ENCODE peak calls at places on chromosomes 3 and 15, in five cellular contexts. Y is HS-27A, Q is kidney epithelial cell, D is KBM-7, M is GF-D8. J is an unnamed sample.

GRCh38 chr15:27123808-27124207 is 152.8 kb downstream of the GABRG3 start:
- DNase-seq in Y (no peak), Q (no peak), D (no peak), M (no peak), J (no peak)

GRCh38 chr3:57864853-57865252 is 108.7 kb downstream of the SLMAP start:
- DNase-seq in Y (no peak), Q (no peak), D (peak), M (no peak), J (no peak)

GRCh38 chr3:173745952-173746682 is 348.6 kb downstream of the NLGN1 start:
- DNase-seq in Y (no peak), Q (no peak), D (no peak), M (no peak), J (no peak)

GRCh38 chr3:122962149-122962548 is 65.4 kb downstream of the SEMA5B start:
- DNase-seq in Y (no peak), Q (no peak), D (no peak), M (no peak), J (no peak)

GRCh38 chr3:37973250-37974054 is 17.1 kb upstream of the VILL start:
- DNase-seq in Y (no peak), Q (no peak), D (no peak), M (no peak), J (no peak)

GRCh38 chr15:71116366-71116765 is 1.1 kb downstream of the THSD4 start:
- DNase-seq in Y (no peak), Q (no peak), D (no peak), M (no peak), J (no peak)

GRCh38 chr15:96047255-96047931 is 283.1 kb upstream of the NR2F2 start:
- DNase-seq in Y (peak), Q (peak), D (no peak), M (no peak), J (no peak)

GRCh38 chr3:127214990-127215389 is 22.1 kb downstream of the PRR23E start:
- DNase-seq in Y (no peak), Q (no peak), D (peak), M (no peak), J (no peak)

GRCh38 chr15:70354260-70354894 is 256.7 kb upstream of the TLE3 start:
- DNase-seq in Y (no peak), Q (no peak), D (no peak), M (no peak), J (no peak)

GRCh38 chr3:138653567-138653966 is 45.0 kb downstream of the FAIM start:
- DNase-seq in Y (no peak), Q (no peak), D (no peak), M (no peak), J (no peak)

GRCh38 chr3:54830658-54831057 is 97.2 kb downstream of the LRTM1 start:
- DNase-seq in Y (no peak), Q (no peak), D (peak), M (no peak), J (peak)

GRCh38 chr3:38131621-38132369 is 5.1 kb downstream of the ACAA1 start:
- DNase-seq in Y (no peak), Q (no peak), D (peak), M (no peak), J (peak)

GRCh38 chr3:13452490-13453335 is 27.4 kb upstream of the HDAC11 start:
- DNase-seq in Y (no peak), Q (no peak), D (peak), M (peak), J (peak)

GRCh38 chr15:99522288-99522687 is 43.5 kb upstream of the MEF2A start:
- DNase-seq in Y (no peak), Q (no peak), D (no peak), M (no peak), J (no peak)

GRCh38 chr15:68022061-68022460 is 32.1 kb upstream of the PIAS1 start:
- DNase-seq in Y (no peak), Q (no peak), D (no peak), M (no peak), J (no peak)

GRCh38 chr3:15535757-15536156 is 14.3 kb upstream of the COLQ start:
- DNase-seq in Y (no peak), Q (no peak), D (no peak), M (no peak), J (no peak)

GRCh38 chr15:83538682-83539081 is 91.5 kb downstream of the SH3GL3 start:
- DNase-seq in Y (no peak), Q (no peak), D (no peak), M (no peak), J (no peak)

J was measured in RPMI8226.